ENCODE peak calls at places on chromosomes 13 and 19, in six cellular contexts. A is GM23338, E is T follicular helper cell, K is uterus, D is mesothelial cell of epicardium, W is HCT116. I is an unnamed sample.

GRCh38 chr19:42683917-42684513 is 56.3 kb downstream of the PSG3 start:
- DNase-seq in E (no peak), K (no peak), A (peak), D (no peak), W (peak), I (no peak)

GRCh38 chr19:13015361-13016231 is 20.3 kb downstream of the NFIX start:
- DNase-seq in W (no peak), K (no peak), D (no peak), E (no peak), A (peak), I (no peak)

GRCh38 chr13:109010912-109011311 is 381.5 kb downstream of the MYO16 start:
- DNase-seq in E (no peak), A (peak), W (no peak), D (no peak), K (no peak), I (no peak)

GRCh38 chr19:7386769-7387168 is 38.0 kb downstream of the ARHGEF18 start:
- DNase-seq in A (no peak), W (no peak), E (no peak), K (no peak), D (no peak), I (no peak)

GRCh38 chr19:50310759-50311465 is 18.3 kb downstream of the KCNC3 start:
- DNase-seq in K (no peak), W (no peak), D (no peak), E (no peak), A (no peak), I (no peak)

GRCh38 chr13:29435125-29435911 is 160.2 kb downstream of the SLC7A1 start:
- DNase-seq in D (no peak), A (no peak), W (no peak), K (peak), E (no peak), I (peak)

GRCh38 chr13:102658678-102659077 is 36.2 kb downstream of the METTL21C start:
- DNase-seq in W (no peak), K (no peak), E (no peak), A (no peak), D (no peak), I (no peak)

GRCh38 chr19:5489511-5489910 is 34.3 kb downstream of the ZNRF4 start:
- DNase-seq in D (no peak), K (no peak), W (no peak), E (no peak), A (no peak), I (no peak)

GRCh38 chr19:13597625-13598024 is 91.3 kb upstream of the CACNA1A start:
- DNase-seq in W (peak), K (peak), D (no peak), E (peak), A (peak), I (peak)

GRCh38 chr13:90766503-90766902 is 581.0 kb upstream of the MIR17HG start:
- DNase-seq in K (no peak), E (no peak), A (no peak), W (no peak), D (no peak), I (no peak)

GRCh38 chr13:45512148-45512498 is 47.4 kb downstream of the COG3 start:
- DNase-seq in E (no peak), W (no peak), A (no peak), K (no peak), D (no peak), I (no peak)

GRCh38 chr19:46862504-46862835 is 1.7 kb downstream of the ARHGAP35 start:
- DNase-seq in E (no peak), D (no peak), K (no peak), A (no peak), W (no peak), I (no peak)